ENCODE peak calls at places on chromosomes 13 and 19, in seven cellular contexts. H is cardiac fibroblast; L is ascending aorta; F is progenitor cell of endocrine pancreas; P is CD8-positive, alpha-beta T cell; S is neural crest cell; K is upper lobe of right lung. R is an unnamed sample.

GRCh38 chr19:55220525-55220924 is 8.0 kb downstream of the TMEM86B start:
- DNase-seq in P (no peak), L (no peak), H (no peak), K (no peak), F (no peak), S (no peak), R (no peak)

GRCh38 chr19:54439174-54439851 is 9.7 kb upstream of the LENG8 start:
- DNase-seq in L (no peak), P (no peak), F (no peak), S (peak), H (peak), K (no peak), R (no peak)

GRCh38 chr19:31261651-31262331 is 87.4 kb downstream of the TSHZ3 start:
- DNase-seq in H (peak), P (no peak), K (no peak), F (no peak), L (no peak), S (no peak), R (peak)

GRCh38 chr13:33194820-33195692 is 90.5 kb downstream of the STARD13 start:
- DNase-seq in L (no peak), K (no peak), F (no peak), P (no peak), H (peak), S (no peak), R (no peak)

GRCh38 chr13:105220886-105221285 is 1314.6 kb downstream of the EFNB2 start:
- DNase-seq in S (no peak), P (no peak), L (no peak), F (no peak), K (no peak), H (no peak), R (no peak)

GRCh38 chr19:14097532-14098151 is 7.1 kb upstream of the SAMD1 start:
- DNase-seq in L (no peak), P (no peak), H (no peak), F (no peak), K (no peak), S (no peak), R (no peak)

GRCh38 chr19:48926909-48927308 is 6.6 kb upstream of the DHDH start:
- DNase-seq in F (no peak), P (no peak), S (no peak), H (peak), L (peak), K (peak), R (no peak)

GRCh38 chr19:41912899-41913475 is 15.3 kb downstream of the ERFL start:
- DNase-seq in S (no peak), L (no peak), P (no peak), H (no peak), F (no peak), K (no peak), R (no peak)

GRCh38 chr13:23621316-23621645 is 51.1 kb downstream of the TNFRSF19 start:
- DNase-seq in P (no peak), S (no peak), K (no peak), F (no peak), L (no peak), H (peak), R (no peak)

GRCh38 chr19:16064209-16064889 is 11.9 kb upstream of the TPM4 start:
- DNase-seq in L (no peak), P (no peak), F (no peak), H (no peak), K (no peak), S (no peak), R (no peak)

GRCh38 chr13:60591348-60591747 is 194.3 kb downstream of the TDRD3 start:
- DNase-seq in K (no peak), P (no peak), S (no peak), H (peak), L (no peak), F (no peak), R (no peak)

GRCh38 chr19:19404879-19405860 is at the start of gene GATAD2A:
- DNase-seq in S (peak), H (peak), P (peak), K (peak), F (peak), L (peak), R (peak)

GRCh38 chr13:28147489-28147888 is 9.1 kb downstream of the PAN3 start:
- DNase-seq in P (no peak), K (no peak), H (peak), F (no peak), S (no peak), L (no peak), R (no peak)

GRCh38 chr19:989381-990081 is 5.4 kb downstream of the WDR18 start:
- DNase-seq in P (no peak), H (no peak), K (no peak), S (no peak), F (no peak), L (no peak), R (no peak)
- TF ChIP-seq CTCF in P (no peak), H (peak), K (no peak), S (peak), F (peak), L (no peak), R (peak)

GRCh38 chr19:10291554-10292205 is 1.9 kb downstream of the ICAM5 start:
- DNase-seq in L (no peak), F (no peak), S (no peak), P (no peak), H (no peak), K (no peak), R (no peak)

GRCh38 chr19:10289836-10290438 is at the start of gene ICAM5:
- DNase-seq in F (no peak), L (no peak), K (no peak), H (no peak), S (no peak), P (no peak), R (no peak)

GRCh38 chr19:10289167-10289835 is 451 bp upstream of the ICAM5 start:
- DNase-seq in H (peak), P (peak), F (no peak), S (no peak), L (no peak), K (peak), R (no peak)

GRCh38 chr19:10290876-10291553 is 1.3 kb downstream of the ICAM5 start:
- DNase-seq in K (peak), L (no peak), H (peak), F (no peak), P (no peak), S (no peak), R (peak)

DNA sequence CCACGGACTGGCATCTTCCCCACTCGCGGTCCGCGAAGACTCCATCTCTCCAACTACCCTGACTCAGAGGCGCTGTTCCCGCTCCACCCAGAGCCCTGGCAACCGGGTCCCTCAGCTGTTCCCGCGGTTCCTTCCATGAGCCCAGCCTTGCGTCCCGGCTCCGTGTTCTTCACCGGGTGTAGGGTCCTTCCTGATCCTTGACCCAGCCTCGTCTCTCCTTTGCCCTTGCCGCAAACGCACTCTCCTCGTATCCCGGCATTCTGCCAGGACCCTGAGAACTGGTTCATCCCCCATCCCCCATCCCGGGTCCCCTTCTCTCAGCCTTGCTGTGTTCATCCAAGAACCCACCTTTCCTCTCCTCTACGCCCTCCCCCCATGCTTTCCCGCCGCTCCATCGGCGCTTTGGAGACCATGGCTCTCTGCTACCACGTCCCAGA is 705 bp downstream of the ICAM5 start:
- DNase-seq in F (no peak), L (no peak), P (no peak), H (no peak), S (no peak), K (no peak), R (no peak)
- TF ChIP-seq CTCF in F (no peak), L (no peak), P (no peak), H (no peak), S (no peak), K (no peak), R (no peak)

GRCh38 chr13:51058461-51059167 is 52.5 kb downstream of the C13orf42 start:
- DNase-seq in K (no peak), P (no peak), S (no peak), F (no peak), H (no peak), L (no peak), R (no peak)
- TF ChIP-seq CTCF in K (no peak), P (no peak), S (no peak), F (no peak), H (no peak), L (no peak), R (no peak)

GRCh38 chr19:45733160-45733810 is at the start of gene MEIOSIN:
- DNase-seq in F (no peak), K (no peak), S (no peak), P (no peak), H (no peak), L (no peak), R (no peak)

GRCh38 chr19:45729774-45730388 is 815 bp downstream of the FBXO46 start:
- DNase-seq in H (peak), L (no peak), S (no peak), F (no peak), K (no peak), P (no peak), R (no peak)

GRCh38 chr19:45730389-45731288 is at the start of gene FBXO46:
- DNase-seq in H (peak), F (peak), S (peak), L (peak), P (peak), K (peak), R (peak)
- TF ChIP-seq CTCF in H (no peak), F (peak), S (no peak), L (no peak), P (no peak), K (no peak), R (peak)

GRCh38 chr13:98299243-98299953 is 122.3 kb upstream of the RNF113B start:
- DNase-seq in H (no peak), P (no peak), F (no peak), S (no peak), K (no peak), L (no peak), R (no peak)

GRCh38 chr13:98301721-98302120 is 124.7 kb upstream of the RNF113B start:
- DNase-seq in F (no peak), H (no peak), P (no peak), L (no peak), S (no peak), K (no peak), R (no peak)

GRCh38 chr13:98299954-98300350 is 122.9 kb upstream of the RNF113B start:
- DNase-seq in F (no peak), L (no peak), S (no peak), H (peak), K (no peak), P (no peak), R (no peak)

GRCh38 chr13:98298599-98298998 is 121.5 kb upstream of the RNF113B start:
- DNase-seq in P (no peak), K (no peak), S (no peak), L (no peak), H (no peak), F (no peak), R (no peak)

GRCh38 chr13:98300956-98301641 is 124.0 kb upstream of the RNF113B start:
- DNase-seq in H (no peak), L (no peak), K (no peak), P (no peak), S (no peak), F (no peak), R (no peak)
- TF ChIP-seq CTCF in H (no peak), L (no peak), K (no peak), P (no peak), S (no peak), F (no peak), R (no peak)

GRCh38 chr13:86907116-86907515 is 764.1 kb upstream of the SLITRK5 start:
- DNase-seq in L (no peak), S (no peak), H (no peak), K (no peak), P (no peak), F (no peak), R (no peak)
- TF ChIP-seq CTCF in L (no peak), S (no peak), H (no peak), K (no peak), P (no peak), F (no peak), R (no peak)

DNA sequence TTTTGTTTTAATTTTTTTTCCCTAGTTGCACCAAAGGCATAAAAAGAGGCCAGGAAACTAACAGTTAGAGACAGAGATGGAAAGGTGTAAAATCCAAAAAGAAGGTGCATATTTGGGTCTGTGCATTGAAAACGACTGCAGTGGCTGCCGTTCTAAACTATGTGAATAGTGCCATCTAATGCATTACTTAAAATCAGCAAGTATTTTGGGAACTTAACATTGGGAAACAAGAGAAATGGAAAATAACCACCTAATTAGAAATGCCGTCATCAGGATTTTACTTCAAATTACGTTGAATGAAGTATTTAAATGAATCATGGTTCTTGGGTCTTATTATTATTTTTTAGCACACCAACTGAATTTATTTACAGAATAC is 189.5 kb upstream of the MIR17HG start:
- DNase-seq in S (no peak), H (no peak), F (no peak), P (no peak), K (no peak), L (no peak), R (no peak)
- TF ChIP-seq CTCF in S (peak), H (no peak), F (peak), P (no peak), K (peak), L (peak), R (peak)

GRCh38 chr19:33311326-33311682 is 9.0 kb upstream of the CEBPA start:
- DNase-seq in F (no peak), H (no peak), K (peak), P (no peak), L (no peak), S (no peak), R (no peak)
- TF ChIP-seq CTCF in F (peak), H (no peak), K (peak), P (no peak), L (no peak), S (peak), R (peak)